ENCODE peak calls at places on chromosomes 5 and 9, in five cellular contexts. Z, Q, C, A and E are unnamed samples.

GRCh38 chr5:16869821-16870796 is 66.0 kb downstream of the MYO10 start:
- DNase-seq in Z (no peak), Q (no peak), C (peak; percentile 71), A (no peak), E (no peak)

GRCh38 chr9:136169495-136169894 is 35.4 kb downstream of the LHX3 start:
- DNase-seq in Z (no peak), Q (peak; percentile 67), C (no peak), A (no peak), E (no peak)

GRCh38 chr5:175822225-175822624 is 49.2 kb upstream of the CPLX2 start:
- DNase-seq in Z (no peak), Q (no peak), C (peak; percentile 75), A (no peak), E (no peak)

GRCh38 chr9:136282272-136282861 is 21.5 kb downstream of the CCDC187 start:
- DNase-seq in Z (peak; percentile 68), Q (no peak), C (no peak), A (no peak), E (no peak)

GRCh38 chr9:13863112-13863511 is 450.8 kb downstream of the NFIB start:
- DNase-seq in Z (no peak), Q (no peak), C (no peak), A (no peak), E (no peak)

GRCh38 chr5:149427374-149427773 is 48.3 kb upstream of the IL17B start:
- DNase-seq in Z (no peak), Q (no peak), C (no peak), A (no peak), E (no peak)

GRCh38 chr9:120740135-120740534 is 25.9 kb upstream of the MEGF9 start:
- DNase-seq in Z (no peak), Q (no peak), C (no peak), A (no peak), E (no peak)

GRCh38 chr9:130930132-130930803 is 8.8 kb downstream of the FIBCD1 start:
- DNase-seq in Z (peak; percentile 65), Q (no peak), C (no peak), A (no peak), E (no peak)

GRCh38 chr9:96883922-96884321 is 29.6 kb upstream of the ZNF782 start:
- DNase-seq in Z (no peak), Q (no peak), C (no peak), A (no peak), E (no peak)

GRCh38 chr5:170631471-170632195 is 127.8 kb downstream of the KCNIP1 start:
- DNase-seq in Z (peak; percentile 36), Q (peak; percentile 15), C (peak; percentile 33), A (no peak), E (peak; percentile 68)

GRCh38 chr5:74543162-74543995 is 97.1 kb downstream of the ENC1 start:
- DNase-seq in Z (no peak), Q (no peak), C (peak; percentile 82), A (no peak), E (peak; percentile 15)

GRCh38 chr5:132224721-132225120 is 2.9 kb downstream of the P4HA2 start:
- DNase-seq in Z (no peak), Q (no peak), C (no peak), A (no peak), E (no peak)

GRCh38 chr5:113778147-113778546 is 264.7 kb downstream of the YTHDC2 start:
- DNase-seq in Z (no peak), Q (no peak), C (no peak), A (no peak), E (no peak)

GRCh38 chr9:27053369-27054057 is 48.0 kb upstream of the LRRC19 start:
- DNase-seq in Z (no peak), Q (no peak), C (no peak), A (no peak), E (no peak)

GRCh38 chr9:84438391-84438790 is 97.8 kb upstream of the SLC28A3 start:
- DNase-seq in Z (no peak), Q (no peak), C (no peak), A (no peak), E (no peak)

GRCh38 chr9:135507104-135508035 is 6.9 kb downstream of the MRPS2 start:
- DNase-seq in Z (no peak), Q (no peak), C (no peak), A (no peak), E (peak; percentile 13)

GRCh38 chr9:131530546-131530929 is 525 bp downstream of the UCK1 start:
- DNase-seq in Z (peak; percentile 81), Q (peak; percentile 24), C (no peak), A (no peak), E (peak; percentile 84)

GRCh38 chr5:59038169-59039002 is 455.5 kb downstream of the RAB3C start:
- DNase-seq in Z (no peak), Q (no peak), C (no peak), A (no peak), E (no peak)

GRCh38 chr5:171387970-171388815 is 544 bp downstream of the NPM1 start:
- DNase-seq in Z (peak; percentile 82), Q (peak; percentile 56), C (no peak), A (peak; percentile 59), E (peak; percentile 80)

GRCh38 chr5:1652873-1653707 is 129.3 kb upstream of the LPCAT1 start:
- DNase-seq in Z (no peak), Q (no peak), C (no peak), A (no peak), E (no peak)

DNA sequence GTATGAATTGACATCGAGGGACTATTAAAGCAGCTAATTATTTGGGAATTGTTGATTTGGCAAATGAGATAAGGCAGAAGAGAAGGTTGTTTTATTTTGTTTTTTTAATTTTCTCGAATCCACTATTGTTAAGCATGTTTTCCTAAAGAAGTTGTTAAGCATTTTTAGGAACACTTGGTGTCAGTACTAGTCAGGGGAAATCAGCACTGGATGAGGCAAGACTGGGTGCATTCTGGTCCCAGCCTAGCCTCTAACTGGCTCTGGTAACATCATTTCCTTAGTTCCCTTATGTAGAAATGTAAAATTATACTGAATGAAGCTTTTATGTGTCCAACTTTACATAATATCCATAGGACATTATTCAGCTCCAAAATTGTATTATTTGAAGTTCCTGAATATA is 196.0 kb downstream of the PCSK5 start:
- DNase-seq in Z (no peak), Q (no peak), C (no peak), A (no peak), E (no peak)
- TF ChIP-seq REST in Z (no peak), Q (no peak), C (no peak), A (no peak), E (no peak)

GRCh38 chr5:112479418-112479817 is 60.3 kb upstream of the EPB41L4A start:
- DNase-seq in Z (no peak), Q (no peak), C (no peak), A (no peak), E (no peak)

GRCh38 chr5:112475747-112476435 is 56.8 kb upstream of the EPB41L4A start:
- DNase-seq in Z (no peak), Q (no peak), C (no peak), A (no peak), E (no peak)

GRCh38 chr5:112485802-112486427 is 66.8 kb upstream of the EPB41L4A start:
- DNase-seq in Z (no peak), Q (peak; percentile 39), C (no peak), A (no peak), E (no peak)

GRCh38 chr5:112483704-112484103 is 64.6 kb upstream of the EPB41L4A start:
- DNase-seq in Z (no peak), Q (no peak), C (no peak), A (no peak), E (no peak)

GRCh38 chr5:112480501-112480900 is 61.4 kb upstream of the EPB41L4A start:
- DNase-seq in Z (no peak), Q (no peak), C (no peak), A (no peak), E (no peak)
- TF ChIP-seq JUND in Z (no peak), Q (no peak), C (no peak), A (no peak), E (no peak)

DNA sequence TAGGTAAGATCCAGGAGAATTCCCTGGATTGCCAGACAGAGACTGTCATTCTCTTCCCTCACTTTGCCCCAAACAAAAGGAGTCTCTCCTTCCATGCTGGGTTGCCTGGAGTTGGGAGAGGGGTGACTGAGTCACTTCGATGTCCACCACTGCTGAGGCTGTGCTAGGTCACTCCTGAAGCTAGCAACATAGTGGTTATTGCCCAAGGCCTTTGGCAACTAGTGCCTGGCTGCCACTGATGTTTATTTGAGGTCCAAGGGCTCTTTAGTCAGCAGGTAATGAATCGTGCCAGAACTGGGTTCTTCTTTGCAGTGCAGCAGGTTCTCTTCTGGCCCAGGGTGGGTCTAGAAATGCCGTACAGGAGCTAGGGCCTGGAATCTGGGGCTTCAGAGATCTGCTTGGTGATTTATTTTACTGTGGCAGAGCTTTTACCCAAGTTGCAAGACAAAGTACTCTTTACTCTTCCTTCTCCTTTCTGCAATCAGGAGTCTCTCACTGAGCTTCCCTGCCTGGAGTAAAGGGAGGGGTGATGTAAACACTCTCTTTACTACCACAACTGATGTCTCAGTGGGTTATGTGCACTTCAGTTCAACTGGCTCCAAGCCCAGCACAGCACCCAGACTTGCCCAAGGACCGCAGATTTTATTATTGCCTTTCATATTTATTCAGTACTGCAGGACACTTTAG is 155.7 kb upstream of the SH3GL2 start:
- DNase-seq in Z (no peak), Q (no peak), C (no peak), A (no peak), E (no peak)
- TF ChIP-seq REST in Z (no peak), Q (no peak), C (no peak), A (no peak), E (no peak)

DNA sequence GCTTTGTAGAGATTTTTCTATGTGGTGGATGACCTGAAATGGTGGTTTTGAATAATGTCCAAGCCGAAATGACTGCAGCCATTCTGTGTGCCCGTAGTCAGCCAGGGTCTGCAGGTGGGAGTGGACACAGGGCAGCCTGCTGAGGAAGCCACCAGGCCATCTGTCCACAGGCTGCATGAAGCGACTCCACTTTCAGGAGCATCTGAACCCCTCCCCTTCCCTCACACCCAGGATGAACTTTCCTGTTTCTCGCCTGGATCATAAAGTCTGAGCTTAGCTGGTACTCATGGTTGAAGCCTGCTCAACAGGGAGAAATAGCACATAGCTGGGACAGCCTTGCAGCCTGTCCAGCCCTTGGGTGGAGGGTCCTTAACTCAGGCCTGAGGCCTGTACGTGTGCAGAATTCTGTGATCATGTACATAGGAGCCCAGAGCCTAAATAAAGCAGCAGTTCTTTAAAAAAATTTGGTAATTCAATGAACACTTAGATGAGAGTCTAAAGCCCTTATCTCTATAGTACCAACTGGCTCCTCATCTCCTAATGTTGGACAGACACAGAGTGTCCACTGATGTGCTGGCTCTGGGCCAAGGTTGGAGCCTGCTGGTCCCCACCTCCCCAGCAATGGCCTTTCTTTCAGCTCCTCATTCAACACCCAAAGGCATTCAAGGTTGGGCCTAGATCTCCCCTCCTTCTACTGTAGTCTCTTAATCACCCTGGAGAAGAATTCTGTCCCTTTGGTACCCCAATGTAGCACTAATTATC is 72.8 kb downstream of the SHB start:
- DNase-seq in Z (no peak), Q (no peak), C (no peak), A (no peak), E (peak; percentile 65)
- TF ChIP-seq JUND in Z (no peak), Q (no peak), C (no peak), A (no peak), E (no peak)